ENCODE peak calls at places on chromosome 18, in eight cellular contexts. U is CD8-positive, alpha-beta T cell; D is body of pancreas; I is A549; B is left lung; E is HepG2; P is heart left ventricle; R is K562. C is an unnamed sample.

GRCh38 chr18:35127201-35127600 is 86.0 kb downstream of the MAPRE2 start:
- ATAC-seq in U (no peak), D (no peak), I (peak; percentile 89), B (no peak), E (peak; percentile 91), P (no peak), R (peak; percentile 86), C (no peak)

GRCh38 chr18:78901923-78902794 is 77.5 kb upstream of the SALL3 start:
- ATAC-seq in U (no peak), D (no peak), I (no peak), B (no peak), E (no peak), P (no peak), R (no peak), C (no peak)

GRCh38 chr18:25883091-25883490 is 207.3 kb downstream of the SS18 start:
- ATAC-seq in U (no peak), D (no peak), I (no peak), B (peak; percentile 59), E (no peak), P (no peak), R (no peak), C (no peak)

GRCh38 chr18:28018361-28018760 is 158.6 kb downstream of the CDH2 start:
- ATAC-seq in U (no peak), D (no peak), I (no peak), B (no peak), E (no peak), P (no peak), R (no peak), C (no peak)

GRCh38 chr18:31504455-31505147 is 6.6 kb downstream of the DSG2 start:
- ATAC-seq in U (no peak), D (no peak), I (no peak), B (no peak), E (no peak), P (peak; percentile 29), R (peak; percentile 66), C (no peak)

GRCh38 chr18:79459946-79460345 is 64.2 kb downstream of the NFATC1 start:
- ATAC-seq in U (no peak), D (no peak), I (no peak), B (no peak), E (no peak), P (no peak), R (no peak), C (no peak)

GRCh38 chr18:47981320-47981719 is 50.9 kb upstream of the SMAD2 start:
- ATAC-seq in U (no peak), D (no peak), I (no peak), B (no peak), E (no peak), P (no peak), R (no peak), C (no peak)

GRCh38 chr18:76874643-76875389 is 52.5 kb downstream of the ZNF236 start:
- ATAC-seq in U (peak; percentile 56), D (peak; percentile 47), I (peak; percentile 90), B (peak; percentile 16), E (peak; percentile 81), P (no peak), R (peak; percentile 69), C (no peak)

GRCh38 chr18:78753240-78753639 is 226.4 kb upstream of the SALL3 start:
- ATAC-seq in U (no peak), D (no peak), I (no peak), B (no peak), E (no peak), P (no peak), R (no peak), C (no peak)

GRCh38 chr18:51491678-51492372 is 294.3 kb upstream of the MEX3C start:
- ATAC-seq in U (no peak), D (no peak), I (no peak), B (no peak), E (no peak), P (peak; percentile 20), R (no peak), C (no peak)

GRCh38 chr18:48312066-48312465 is 97.1 kb downstream of the ZBTB7C start:
- ATAC-seq in U (no peak), D (no peak), I (no peak), B (no peak), E (no peak), P (no peak), R (no peak), C (no peak)

GRCh38 chr18:4207383-4207782 is 247.7 kb downstream of the DLGAP1 start:
- ATAC-seq in U (no peak), D (no peak), I (no peak), B (no peak), E (no peak), P (no peak), R (no peak), C (no peak)

GRCh38 chr18:58255701-58256311 is 211.8 kb downstream of the NEDD4L start:
- ATAC-seq in U (no peak), D (no peak), I (no peak), B (peak; percentile 12), E (no peak), P (peak; percentile 35), R (no peak), C (no peak)

GRCh38 chr18:58262581-58262980 is 218.6 kb downstream of the NEDD4L start:
- ATAC-seq in U (no peak), D (peak; percentile 28), I (peak; percentile 38), B (peak; percentile 9), E (no peak), P (peak; percentile 16), R (no peak), C (no peak)

GRCh38 chr18:58257461-58257860 is 213.4 kb downstream of the NEDD4L start:
- ATAC-seq in U (no peak), D (no peak), I (no peak), B (no peak), E (no peak), P (peak; percentile 17), R (peak; percentile 79), C (no peak)

GRCh38 chr18:58256316-58257080 is 212.5 kb downstream of the NEDD4L start:
- ATAC-seq in U (no peak), D (no peak), I (no peak), B (no peak), E (no peak), P (peak; percentile 12), R (no peak), C (no peak)

GRCh38 chr18:58258707-58259342 is 214.8 kb downstream of the NEDD4L start:
- ATAC-seq in U (no peak), D (no peak), I (no peak), B (no peak), E (no peak), P (no peak), R (peak; percentile 87), C (no peak)
- H3K27ac ChIP-seq in U (no peak overlapping the region), D (no peak overlapping the region), I (no peak overlapping the region), B (no peak overlapping the region), E (no peak overlapping the region), P (peak overlapping the region; percentile 80), R (peak overlapping the region; percentile 71), C (no peak overlapping the region)

DNA sequence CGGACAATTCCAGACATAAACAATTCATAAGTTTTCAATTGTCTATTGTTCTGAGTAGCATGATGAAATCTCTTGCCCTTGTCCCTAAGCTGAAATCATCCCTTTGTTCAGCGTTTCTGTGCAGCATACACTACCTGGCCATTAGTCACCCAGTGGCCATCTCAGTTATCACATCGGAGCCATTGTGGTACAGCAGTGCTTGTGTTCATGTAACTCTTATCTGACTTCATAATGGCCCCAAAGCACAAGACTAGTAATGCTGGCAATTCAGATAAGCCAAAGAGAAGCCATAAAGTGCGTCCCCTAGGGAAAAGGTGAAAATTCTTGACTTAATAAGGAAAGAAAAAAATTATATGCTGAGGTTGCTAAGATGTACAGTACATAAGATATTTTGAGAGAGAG is 127.2 kb downstream of the FHOD3 start:
- ATAC-seq in U (no peak), D (no peak), I (peak; percentile 52), B (no peak), E (peak; percentile 76), P (no peak), R (peak; percentile 90), C (no peak)
- TF ChIP-seq CTCF in U (no peak), D (no peak), I (no peak), B (no peak), E (no peak), P (no peak), R (peak; percentile 38), C (no peak)

GRCh38 chr18:22470511-22471181 is 52.9 kb upstream of the CTAGE1 start:
- ATAC-seq in U (no peak), D (peak; percentile 68), I (no peak), B (peak; percentile 9), E (no peak), P (peak; percentile 23), R (no peak), C (no peak)
- H3K27ac ChIP-seq in U (no peak overlapping the region), D (peak overlapping the region; percentile 59), I (peak overlapping the region; percentile 75), B (peak overlapping the region; percentile 59), E (no peak overlapping the region), P (peak overlapping the region; percentile 80), R (no peak overlapping the region), C (peak overlapping the region; percentile 68)

GRCh38 chr18:69044215-69044614 is 246.3 kb downstream of the CCDC102B start:
- ATAC-seq in U (no peak), D (no peak), I (no peak), B (no peak), E (no peak), P (no peak), R (no peak), C (no peak)
- TF ChIP-seq CTCF in U (no peak), D (no peak), I (no peak), B (no peak), E (no peak), P (no peak), R (no peak), C (no peak)

GRCh38 chr18:5542393-5543035 is 1.3 kb downstream of the EPB41L3 start:
- ATAC-seq in U (no peak), D (no peak), I (no peak), B (peak; percentile 8), E (no peak), P (no peak), R (no peak), C (no peak)

GRCh38 chr18:5538541-5538940 is 5.3 kb downstream of the EPB41L3 start:
- ATAC-seq in U (no peak), D (no peak), I (no peak), B (no peak), E (no peak), P (no peak), R (no peak), C (no peak)

GRCh38 chr18:5546660-5547059 is 2.9 kb upstream of the EPB41L3 start:
- ATAC-seq in U (no peak), D (no peak), I (peak; percentile 65), B (peak; percentile 62), E (peak; percentile 77), P (peak; percentile 57), R (no peak), C (peak; percentile 39)

GRCh38 chr18:5543036-5543671 is 643 bp downstream of the EPB41L3 start:
- ATAC-seq in U (no peak), D (peak; percentile 62), I (no peak), B (peak; percentile 40), E (peak; percentile 35), P (peak; percentile 38), R (no peak), C (peak; percentile 43)

GRCh38 chr18:5543854-5544389 is at the start of gene EPB41L3:
- ATAC-seq in U (no peak), D (peak; percentile 77), I (peak; percentile 53), B (peak; percentile 76), E (no peak), P (peak; percentile 83), R (no peak), C (peak; percentile 84)
- H3K27ac ChIP-seq in U (no peak within 1 kb of the TSS), D (no peak within 1 kb of the TSS), I (no peak within 1 kb of the TSS), B (peak within 1 kb of the TSS; percentile 69), E (no peak within 1 kb of the TSS), P (peak within 1 kb of the TSS; percentile 67), R (no peak within 1 kb of the TSS), C (peak within 1 kb of the TSS; percentile 85)

GRCh38 chr18:54950221-54950620 is 9.0 kb downstream of the CCDC68 start:
- ATAC-seq in U (no peak), D (peak; percentile 82), I (no peak), B (peak; percentile 62), E (no peak), P (no peak), R (peak; percentile 49), C (no peak)
- TF ChIP-seq CTCF in U (no peak), D (no peak), I (peak; percentile 19), B (no peak), E (peak; percentile 69), P (no peak), R (no peak), C (no peak)